ENCODE peak calls at places on chromosomes 5 and 9, in nine cellular contexts. One of them, this sample, is unnamed.

GRCh38 chr5:97735209-97735608 is 552.2 kb upstream of the RIOK2 start:
- DNase-seq in IMR-90: peak
- DNase-seq in Panc1: peak
- DNase-seq in lung: no peak
- DNase-seq in pancreas: no peak
- DNase-seq in psoas muscle: no peak
- DNase-seq in uterus: no peak
- DNase-seq in fibroblast of lung: peak
- DNase-seq in tibial artery: no peak
- DNase-seq in this sample: no peak

GRCh38 chr5:132227485-132228240 is at the start of gene P4HA2:
- DNase-seq in psoas muscle: peak
- DNase-seq in Panc1: peak
- DNase-seq in IMR-90: peak
- DNase-seq in pancreas: peak
- DNase-seq in tibial artery: peak
- DNase-seq in lung: peak
- DNase-seq in fibroblast of lung: peak
- DNase-seq in uterus: peak
- DNase-seq in this sample: peak

GRCh38 chr5:173472164-173472563 is 143.9 kb upstream of the STC2 start:
- DNase-seq in psoas muscle: peak
- DNase-seq in pancreas: no peak
- DNase-seq in Panc1: peak
- DNase-seq in tibial artery: peak
- DNase-seq in uterus: peak
- DNase-seq in IMR-90: peak
- DNase-seq in fibroblast of lung: peak
- DNase-seq in lung: peak
- DNase-seq in this sample: peak

GRCh38 chr9:114733814-114734213 is 51.8 kb upstream of the TEX48 start:
- DNase-seq in tibial artery: no peak
- DNase-seq in fibroblast of lung: peak
- DNase-seq in Panc1: no peak
- DNase-seq in psoas muscle: no peak
- DNase-seq in lung: no peak
- DNase-seq in IMR-90: peak
- DNase-seq in uterus: no peak
- DNase-seq in pancreas: no peak
- DNase-seq in this sample: no peak

GRCh38 chr9:16321461-16322119 is 548.9 kb downstream of the BNC2 start:
- DNase-seq in pancreas: no peak
- DNase-seq in uterus: no peak
- DNase-seq in lung: no peak
- DNase-seq in fibroblast of lung: peak
- DNase-seq in Panc1: no peak
- DNase-seq in psoas muscle: peak
- DNase-seq in IMR-90: peak
- DNase-seq in tibial artery: no peak
- DNase-seq in this sample: peak

GRCh38 chr5:141848771-141849370 is 29.3 kb downstream of the PCDH1 start:
- DNase-seq in Panc1: peak
- DNase-seq in pancreas: peak
- DNase-seq in psoas muscle: peak
- DNase-seq in IMR-90: peak
- DNase-seq in tibial artery: peak
- DNase-seq in uterus: peak
- DNase-seq in lung: peak
- DNase-seq in fibroblast of lung: peak
- DNase-seq in this sample: no peak

GRCh38 chr5:40877371-40877988 is 31.8 kb upstream of the C7 start:
- DNase-seq in fibroblast of lung: no peak
- DNase-seq in psoas muscle: no peak
- DNase-seq in uterus: no peak
- DNase-seq in IMR-90: no peak
- DNase-seq in tibial artery: no peak
- DNase-seq in pancreas: no peak
- DNase-seq in Panc1: no peak
- DNase-seq in lung: no peak
- DNase-seq in this sample: no peak

GRCh38 chr9:76451234-76451633 is 7.7 kb upstream of the GCNT1 start:
- DNase-seq in IMR-90: peak
- DNase-seq in uterus: no peak
- DNase-seq in fibroblast of lung: peak
- DNase-seq in psoas muscle: no peak
- DNase-seq in Panc1: no peak
- DNase-seq in tibial artery: no peak
- DNase-seq in lung: no peak
- DNase-seq in pancreas: no peak
- DNase-seq in this sample: no peak

GRCh38 chr5:171127314-171127713 is 181.7 kb upstream of the TLX3 start:
- DNase-seq in tibial artery: no peak
- DNase-seq in lung: no peak
- DNase-seq in pancreas: no peak
- DNase-seq in Panc1: no peak
- DNase-seq in IMR-90: peak
- DNase-seq in uterus: no peak
- DNase-seq in fibroblast of lung: peak
- DNase-seq in psoas muscle: no peak
- DNase-seq in this sample: no peak

GRCh38 chr5:159805021-159805420 is 111.3 kb upstream of the ADRA1B start:
- DNase-seq in Panc1: no peak
- DNase-seq in pancreas: no peak
- DNase-seq in tibial artery: peak
- DNase-seq in psoas muscle: peak
- DNase-seq in IMR-90: no peak
- DNase-seq in uterus: no peak
- DNase-seq in lung: no peak
- DNase-seq in fibroblast of lung: peak
- DNase-seq in this sample: peak

GRCh38 chr9:5630038-5630507 is 1.2 kb downstream of the RIC1 start:
- DNase-seq in psoas muscle: no peak
- DNase-seq in tibial artery: no peak
- DNase-seq in uterus: no peak
- DNase-seq in Panc1: no peak
- DNase-seq in IMR-90: no peak
- DNase-seq in lung: no peak
- DNase-seq in pancreas: no peak
- DNase-seq in fibroblast of lung: peak
- DNase-seq in this sample: peak

GRCh38 chr9:111431684-111432083 is 52.5 kb downstream of the ECPAS start:
- DNase-seq in tibial artery: no peak
- DNase-seq in Panc1: no peak
- DNase-seq in IMR-90: peak
- DNase-seq in psoas muscle: no peak
- DNase-seq in lung: no peak
- DNase-seq in fibroblast of lung: peak
- DNase-seq in uterus: no peak
- DNase-seq in pancreas: no peak
- DNase-seq in this sample: no peak

GRCh38 chr9:124220551-124221451 is 36.9 kb upstream of the NEK6 start:
- DNase-seq in fibroblast of lung: peak
- DNase-seq in uterus: no peak
- DNase-seq in IMR-90: peak
- DNase-seq in lung: no peak
- DNase-seq in tibial artery: peak
- DNase-seq in Panc1: no peak
- DNase-seq in pancreas: peak
- DNase-seq in psoas muscle: no peak
- DNase-seq in this sample: peak

GRCh38 chr9:104927912-104928740 is at the start of gene ABCA1:
- DNase-seq in pancreas: peak
- DNase-seq in Panc1: no peak
- DNase-seq in IMR-90: peak
- DNase-seq in uterus: peak
- DNase-seq in psoas muscle: peak
- DNase-seq in lung: peak
- DNase-seq in fibroblast of lung: peak
- DNase-seq in tibial artery: peak
- DNase-seq in this sample: peak

GRCh38 chr9:76116913-76117312 is 226.4 kb downstream of the PCSK5 start:
- DNase-seq in tibial artery: no peak
- DNase-seq in pancreas: no peak
- DNase-seq in uterus: no peak
- DNase-seq in Panc1: no peak
- DNase-seq in psoas muscle: no peak
- DNase-seq in fibroblast of lung: peak
- DNase-seq in IMR-90: no peak
- DNase-seq in lung: no peak
- DNase-seq in this sample: no peak

DNA sequence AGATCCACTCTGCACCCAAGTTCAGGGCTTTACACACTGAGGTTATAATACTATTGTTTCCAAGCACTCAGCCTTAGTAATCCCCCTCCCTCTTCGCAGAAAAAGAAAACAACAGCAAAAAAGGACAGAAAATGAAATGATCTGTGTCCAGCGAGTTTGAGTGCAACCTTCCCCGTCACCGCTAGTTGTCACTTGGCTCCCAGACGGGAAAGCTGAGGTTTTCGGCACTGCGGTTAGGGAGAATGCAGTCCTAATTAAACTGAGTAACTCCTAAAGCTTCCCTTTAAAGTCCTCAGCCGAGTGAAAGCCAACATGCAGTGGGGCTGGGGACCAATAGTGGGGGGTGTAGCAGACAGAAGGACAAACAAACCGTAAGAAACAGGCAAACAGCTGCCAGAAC is 786 bp downstream of the GLRA1 start:
- DNase-seq in Panc1: no peak
- DNase-seq in pancreas: no peak
- DNase-seq in IMR-90: no peak
- DNase-seq in uterus: no peak
- DNase-seq in lung: no peak
- DNase-seq in fibroblast of lung: no peak
- DNase-seq in psoas muscle: no peak
- DNase-seq in tibial artery: no peak
- DNase-seq in this sample: peak
- TF ChIP-seq CTCF in Panc1: peak
- TF ChIP-seq CTCF in pancreas: peak
- TF ChIP-seq CTCF in IMR-90: peak
- TF ChIP-seq CTCF in uterus: no peak
- TF ChIP-seq CTCF in lung: no peak
- TF ChIP-seq CTCF in fibroblast of lung: no peak
- TF ChIP-seq CTCF in psoas muscle: no peak
- TF ChIP-seq CTCF in tibial artery: no peak
- TF ChIP-seq CTCF in this sample: peak

DNA sequence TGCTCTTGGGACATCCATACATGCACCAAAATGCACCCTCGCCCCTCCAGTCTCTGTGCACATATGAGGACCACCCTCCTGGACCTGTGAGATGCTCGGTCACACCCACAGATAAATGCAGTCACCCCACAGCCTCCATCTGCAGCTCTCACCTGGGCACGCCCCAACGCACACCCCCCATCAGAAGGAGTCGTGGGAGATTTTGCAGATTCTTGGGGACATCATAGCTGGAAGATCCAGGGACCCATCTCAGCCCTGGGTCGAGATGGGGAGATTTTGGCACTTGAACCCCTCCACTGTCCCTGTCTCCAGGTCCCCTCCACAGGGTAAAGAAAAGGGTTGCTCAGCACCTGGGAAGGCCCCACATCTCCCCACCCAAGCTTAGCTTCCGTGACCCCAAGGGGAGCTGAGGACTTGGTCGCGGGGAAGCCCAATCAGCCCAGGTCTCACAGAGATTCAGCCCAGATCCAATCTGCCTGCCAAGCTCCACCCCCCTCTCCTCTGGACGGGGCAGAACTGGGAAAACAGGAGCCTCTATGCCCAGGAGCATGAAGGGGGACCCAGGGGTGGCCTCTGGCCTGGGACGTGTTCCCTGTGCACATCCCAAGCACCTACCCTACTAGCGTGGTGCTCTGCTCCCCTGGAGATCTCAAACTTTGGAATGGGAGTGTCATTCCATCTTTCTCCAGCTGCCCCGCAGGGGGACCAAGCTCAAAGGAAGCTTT is 89.2 kb upstream of the LMX1B start:
- DNase-seq in Panc1: no peak
- DNase-seq in lung: no peak
- DNase-seq in IMR-90: no peak
- DNase-seq in psoas muscle: no peak
- DNase-seq in tibial artery: peak
- DNase-seq in pancreas: peak
- DNase-seq in uterus: no peak
- DNase-seq in fibroblast of lung: no peak
- DNase-seq in this sample: no peak
- H3K27ac ChIP-seq in Panc1: no peak
- H3K27ac ChIP-seq in lung: no peak
- H3K27ac ChIP-seq in IMR-90: no peak
- H3K27ac ChIP-seq in psoas muscle: no peak
- H3K27ac ChIP-seq in tibial artery: no peak
- H3K27ac ChIP-seq in pancreas: no peak
- H3K27ac ChIP-seq in uterus: no peak
- H3K27ac ChIP-seq in fibroblast of lung: no peak
- H3K27ac ChIP-seq in this sample: no peak

DNA sequence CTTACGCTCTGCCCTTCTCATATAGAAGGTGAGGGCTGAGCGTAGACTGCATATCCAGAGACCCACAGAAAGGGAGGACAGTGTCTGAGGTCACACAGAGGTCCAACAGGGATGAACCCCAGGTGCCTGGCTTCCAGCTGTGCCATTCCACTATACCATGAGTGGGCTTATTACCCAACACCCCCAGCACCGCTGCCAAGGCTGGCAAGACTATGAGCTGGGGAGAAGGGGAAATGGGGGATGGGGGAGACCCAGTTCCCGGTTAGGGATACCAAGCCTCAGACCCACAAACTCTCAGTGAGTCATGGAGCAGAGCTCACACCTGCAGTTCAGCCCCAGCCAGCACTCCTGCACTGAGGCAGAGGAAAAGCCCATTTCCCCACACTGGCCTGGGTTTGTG is 106.4 kb downstream of the PSD2 start:
- DNase-seq in uterus: no peak
- DNase-seq in tibial artery: peak
- DNase-seq in pancreas: no peak
- DNase-seq in lung: no peak
- DNase-seq in Panc1: no peak
- DNase-seq in fibroblast of lung: no peak
- DNase-seq in psoas muscle: no peak
- DNase-seq in IMR-90: no peak
- DNase-seq in this sample: no peak
- H3K4me3 ChIP-seq in uterus: no peak
- H3K4me3 ChIP-seq in tibial artery: no peak
- H3K4me3 ChIP-seq in pancreas: no peak
- H3K4me3 ChIP-seq in lung: no peak
- H3K4me3 ChIP-seq in Panc1: no peak
- H3K4me3 ChIP-seq in fibroblast of lung: no peak
- H3K4me3 ChIP-seq in psoas muscle: no peak
- H3K4me3 ChIP-seq in IMR-90: no peak
- H3K4me3 ChIP-seq in this sample: no peak

DNA sequence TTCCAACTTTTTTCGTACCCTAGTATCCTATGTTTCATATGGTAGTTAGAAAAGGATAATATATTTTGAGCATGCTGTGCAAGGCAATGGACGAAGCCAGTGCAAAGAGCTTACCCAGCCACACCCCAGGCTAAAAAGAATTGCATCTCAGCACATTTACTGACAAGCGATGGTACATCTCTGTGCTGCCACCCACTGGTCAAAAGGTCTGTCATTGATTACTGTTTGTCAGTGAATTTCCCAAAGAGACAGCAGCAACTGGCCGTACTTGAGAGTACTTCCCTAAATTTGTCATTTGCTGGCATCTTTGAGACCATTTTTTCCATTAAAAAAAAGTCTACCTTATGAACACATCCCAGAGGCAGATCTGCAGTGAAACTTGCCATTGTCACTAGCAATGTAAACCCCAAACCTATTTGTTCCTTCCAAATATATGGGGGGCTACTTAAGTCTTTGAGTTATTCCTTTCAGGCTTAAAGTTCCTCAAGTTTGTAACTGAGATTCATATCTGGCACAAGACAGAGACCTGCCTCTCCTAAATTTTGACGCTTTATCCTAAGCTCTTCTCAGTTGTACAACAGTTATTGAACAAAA is 184.3 kb downstream of the CTNND2 start:
- DNase-seq in lung: peak
- DNase-seq in tibial artery: no peak
- DNase-seq in psoas muscle: no peak
- DNase-seq in pancreas: no peak
- DNase-seq in uterus: no peak
- DNase-seq in IMR-90: no peak
- DNase-seq in Panc1: peak
- DNase-seq in fibroblast of lung: peak
- DNase-seq in this sample: no peak
- TF ChIP-seq CTCF in lung: no peak
- TF ChIP-seq CTCF in tibial artery: no peak
- TF ChIP-seq CTCF in psoas muscle: no peak
- TF ChIP-seq CTCF in pancreas: peak
- TF ChIP-seq CTCF in uterus: no peak
- TF ChIP-seq CTCF in IMR-90: no peak
- TF ChIP-seq CTCF in Panc1: peak
- TF ChIP-seq CTCF in fibroblast of lung: no peak
- TF ChIP-seq CTCF in this sample: no peak